ENCODE peak calls at places on chromosomes 13 and 19, in four cellular contexts. One of them, this sample, is unnamed.

GRCh38 chr13:45873491-45874360 is 22.2 kb upstream of the SIAH3 start:
- DNase-seq in K562: no peak
- DNase-seq in HepG2: peak; percentile 5
- DNase-seq in A549: no peak
- DNase-seq in this sample: no peak

GRCh38 chr13:65292488-65292901 is 1937.6 kb downstream of the PCDH9 start:
- DNase-seq in HepG2: no peak
- DNase-seq in K562: no peak
- DNase-seq in A549: no peak
- DNase-seq in this sample: no peak

GRCh38 chr13:110152351-110152750 is 154.6 kb downstream of the COL4A1 start:
- DNase-seq in K562: no peak
- DNase-seq in A549: no peak
- DNase-seq in HepG2: no peak
- DNase-seq in this sample: no peak

GRCh38 chr13:41428155-41428554 is 29.2 kb upstream of the RGCC start:
- DNase-seq in HepG2: no peak
- DNase-seq in K562: no peak
- DNase-seq in A549: no peak
- DNase-seq in this sample: peak; percentile 60

GRCh38 chr13:74891610-74892009 is 590.4 kb downstream of the TBC1D4 start:
- DNase-seq in HepG2: no peak
- DNase-seq in A549: peak; percentile 2
- DNase-seq in K562: no peak
- DNase-seq in this sample: no peak

GRCh38 chr19:33789344-33789743 is 7.3 kb upstream of the KCTD15 start:
- DNase-seq in A549: no peak
- DNase-seq in K562: no peak
- DNase-seq in HepG2: no peak
- DNase-seq in this sample: no peak

GRCh38 chr19:3482507-3483225 is 575 bp downstream of the SMIM44 start:
- DNase-seq in HepG2: no peak
- DNase-seq in K562: peak; percentile 36
- DNase-seq in A549: no peak
- DNase-seq in this sample: no peak

GRCh38 chr13:24747248-24748151 is 16.5 kb upstream of the RNF17 start:
- DNase-seq in HepG2: no peak
- DNase-seq in A549: no peak
- DNase-seq in K562: no peak
- DNase-seq in this sample: peak; percentile 61

GRCh38 chr19:58551577-58552471 is 3.1 kb downstream of the CHMP2A start:
- DNase-seq in HepG2: no peak
- DNase-seq in A549: no peak
- DNase-seq in K562: no peak
- DNase-seq in this sample: no peak

GRCh38 chr19:46821512-46822359 is 28.9 kb downstream of the AP2S1 start:
- DNase-seq in HepG2: no peak
- DNase-seq in K562: no peak
- DNase-seq in A549: no peak
- DNase-seq in this sample: peak; percentile 26

GRCh38 chr19:46728693-46729339 is 11.9 kb upstream of the PRKD2 start:
- DNase-seq in HepG2: peak; percentile 27
- DNase-seq in A549: peak; percentile 92
- DNase-seq in K562: peak; percentile 87
- DNase-seq in this sample: peak; percentile 80

GRCh38 chr13:42275098-42275471 is 3.1 kb downstream of the AKAP11 start:
- DNase-seq in A549: no peak
- DNase-seq in HepG2: no peak
- DNase-seq in K562: no peak
- DNase-seq in this sample: no peak

GRCh38 chr19:14517446-14517839 is 754 bp downstream of the DNAJB1 start:
- DNase-seq in K562: no peak
- DNase-seq in HepG2: no peak
- DNase-seq in A549: no peak
- DNase-seq in this sample: no peak

GRCh38 chr19:40718774-40719391 is 2.0 kb downstream of the ITPKC start:
- DNase-seq in A549: peak; percentile 83
- DNase-seq in HepG2: peak; percentile 79
- DNase-seq in K562: peak; percentile 62
- DNase-seq in this sample: peak; percentile 52

GRCh38 chr19:41895745-41896580 is 13.0 kb downstream of the ARHGEF1 start:
- DNase-seq in HepG2: no peak
- DNase-seq in A549: peak; percentile 72
- DNase-seq in K562: no peak
- DNase-seq in this sample: no peak

GRCh38 chr13:111051656-111052232 is 63.4 kb upstream of the ARHGEF7 start:
- DNase-seq in HepG2: no peak
- DNase-seq in K562: no peak
- DNase-seq in A549: no peak
- DNase-seq in this sample: no peak

GRCh38 chr13:112248406-112248760 is 127.8 kb upstream of the SPACA7 start:
- DNase-seq in K562: no peak
- DNase-seq in HepG2: no peak
- DNase-seq in A549: no peak
- DNase-seq in this sample: no peak

GRCh38 chr13:104577029-104577820 is 1511.0 kb upstream of the SLC10A2 start:
- DNase-seq in K562: no peak
- DNase-seq in A549: no peak
- DNase-seq in HepG2: no peak
- DNase-seq in this sample: no peak

GRCh38 chr19:30209617-30210600 is 162.3 kb upstream of the ZNF536 start:
- DNase-seq in A549: no peak
- DNase-seq in HepG2: no peak
- DNase-seq in K562: no peak
- DNase-seq in this sample: no peak

GRCh38 chr13:111159362-111160320 is 44.5 kb downstream of the ARHGEF7 start:
- DNase-seq in K562: no peak
- DNase-seq in HepG2: no peak
- DNase-seq in A549: no peak
- DNase-seq in this sample: no peak

GRCh38 chr13:70098669-70099068 is 9.0 kb upstream of the ATXN8OS start:
- DNase-seq in HepG2: no peak
- DNase-seq in K562: no peak
- DNase-seq in A549: no peak
- DNase-seq in this sample: no peak

GRCh38 chr13:52104624-52105023 is 24.2 kb downstream of the NEK5 start:
- DNase-seq in A549: no peak
- DNase-seq in K562: no peak
- DNase-seq in HepG2: peak; percentile 78
- DNase-seq in this sample: no peak

GRCh38 chr13:34719060-34719875 is 222.8 kb upstream of the NBEA start:
- DNase-seq in HepG2: no peak
- DNase-seq in K562: no peak
- DNase-seq in A549: no peak
- DNase-seq in this sample: no peak

GRCh38 chr13:104461049-104461448 is 1394.8 kb upstream of the SLC10A2 start:
- DNase-seq in HepG2: no peak
- DNase-seq in K562: no peak
- DNase-seq in A549: no peak
- DNase-seq in this sample: no peak

GRCh38 chr13:98014766-98015165 is 61.3 kb downstream of the IPO5 start:
- DNase-seq in HepG2: no peak
- DNase-seq in A549: no peak
- DNase-seq in K562: no peak
- DNase-seq in this sample: no peak

GRCh38 chr13:42066542-42066941 is 18.1 kb downstream of the DGKH start:
- DNase-seq in A549: no peak
- DNase-seq in K562: no peak
- DNase-seq in HepG2: no peak
- DNase-seq in this sample: no peak

GRCh38 chr13:101019126-101019525 is 344.5 kb upstream of the TMTC4 start:
- DNase-seq in K562: no peak
- DNase-seq in A549: no peak
- DNase-seq in HepG2: no peak
- DNase-seq in this sample: no peak

GRCh38 chr13:95643471-95643813 is 1.1 kb downstream of the DZIP1 start:
- DNase-seq in K562: no peak
- DNase-seq in A549: no peak
- DNase-seq in HepG2: peak; percentile 6
- DNase-seq in this sample: no peak

GRCh38 chr19:14632286-14632685 is 42.4 kb downstream of the ADGRE3 start:
- DNase-seq in K562: peak; percentile 91
- DNase-seq in A549: peak; percentile 19
- DNase-seq in HepG2: peak; percentile 32
- DNase-seq in this sample: peak; percentile 37

GRCh38 chr13:70568571-70568970 is 460.3 kb upstream of the KLHL1 start:
- DNase-seq in K562: peak; percentile 5
- DNase-seq in HepG2: peak; percentile 25
- DNase-seq in A549: peak; percentile 1
- DNase-seq in this sample: no peak

GRCh38 chr19:19276851-19277250 is 3.8 kb upstream of the TM6SF2 start:
- DNase-seq in K562: no peak
- DNase-seq in A549: no peak
- DNase-seq in HepG2: no peak
- DNase-seq in this sample: no peak

GRCh38 chr19:48997972-48998371 is 4.3 kb downstream of the RUVBL2 start:
- DNase-seq in K562: peak; percentile 72
- DNase-seq in A549: peak; percentile 81
- DNase-seq in HepG2: peak; percentile 73
- DNase-seq in this sample: peak; percentile 92

GRCh38 chr19:3459322-3459881 is 20.9 kb downstream of the SMIM24 start:
- DNase-seq in HepG2: no peak
- DNase-seq in A549: peak; percentile 78
- DNase-seq in K562: peak; percentile 54
- DNase-seq in this sample: no peak

GRCh38 chr13:66508153-66508909 is 721.8 kb downstream of the PCDH9 start:
- DNase-seq in K562: no peak
- DNase-seq in HepG2: no peak
- DNase-seq in A549: no peak
- DNase-seq in this sample: no peak
- TF ChIP-seq ESRRA in K562: no peak
- TF ChIP-seq ESRRA in HepG2: no peak
- TF ChIP-seq ESRRA in A549: no peak
- TF ChIP-seq ESRRA in this sample: no peak

DNA sequence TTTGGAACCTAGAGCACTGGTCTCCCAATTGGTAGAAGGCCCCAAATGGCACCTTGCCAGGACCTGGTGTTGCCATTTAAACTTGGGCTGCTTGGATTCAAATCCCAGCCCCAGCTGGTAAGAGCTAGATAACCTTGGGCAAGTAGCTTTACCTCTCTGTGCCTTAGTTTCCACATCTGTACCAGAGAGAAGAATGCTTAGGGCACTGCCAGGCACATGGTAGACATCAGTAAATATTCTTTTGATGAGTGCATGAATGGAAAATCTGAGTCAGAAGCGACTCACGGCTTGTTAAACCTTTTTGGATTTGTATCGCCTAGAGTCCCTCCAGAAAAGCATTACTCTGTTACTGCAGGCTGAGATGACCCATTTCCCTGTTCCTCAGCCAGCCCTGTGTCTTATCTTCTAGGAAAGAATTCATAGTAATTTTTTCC is 90.9 kb downstream of the SIPA1L3 start:
- DNase-seq in HepG2: no peak
- DNase-seq in K562: no peak
- DNase-seq in A549: peak; percentile 72
- DNase-seq in this sample: no peak
- TF ChIP-seq NR3C1 in HepG2: no peak
- TF ChIP-seq NR3C1 in K562: no peak
- TF ChIP-seq NR3C1 in A549: no peak
- TF ChIP-seq NR3C1 in this sample: no peak

GRCh38 chr13:44578064-44578394 is 1.9 kb upstream of the TSC22D1 start:
- DNase-seq in K562: no peak
- DNase-seq in A549: peak; percentile 12
- DNase-seq in HepG2: no peak
- DNase-seq in this sample: no peak

GRCh38 chr13:44575035-44575434 is 1.1 kb downstream of the TSC22D1 start:
- DNase-seq in K562: no peak
- DNase-seq in A549: no peak
- DNase-seq in HepG2: no peak
- DNase-seq in this sample: no peak

GRCh38 chr13:44575741-44576395 is at the start of gene TSC22D1:
- DNase-seq in A549: peak; percentile 17
- DNase-seq in K562: no peak
- DNase-seq in HepG2: no peak
- DNase-seq in this sample: peak; percentile 52

GRCh38 chr13:44577236-44578063 is 1.3 kb upstream of the TSC22D1 start:
- DNase-seq in HepG2: peak; percentile 87
- DNase-seq in A549: peak; percentile 64
- DNase-seq in K562: peak; percentile 86
- DNase-seq in this sample: peak; percentile 99

DNA sequence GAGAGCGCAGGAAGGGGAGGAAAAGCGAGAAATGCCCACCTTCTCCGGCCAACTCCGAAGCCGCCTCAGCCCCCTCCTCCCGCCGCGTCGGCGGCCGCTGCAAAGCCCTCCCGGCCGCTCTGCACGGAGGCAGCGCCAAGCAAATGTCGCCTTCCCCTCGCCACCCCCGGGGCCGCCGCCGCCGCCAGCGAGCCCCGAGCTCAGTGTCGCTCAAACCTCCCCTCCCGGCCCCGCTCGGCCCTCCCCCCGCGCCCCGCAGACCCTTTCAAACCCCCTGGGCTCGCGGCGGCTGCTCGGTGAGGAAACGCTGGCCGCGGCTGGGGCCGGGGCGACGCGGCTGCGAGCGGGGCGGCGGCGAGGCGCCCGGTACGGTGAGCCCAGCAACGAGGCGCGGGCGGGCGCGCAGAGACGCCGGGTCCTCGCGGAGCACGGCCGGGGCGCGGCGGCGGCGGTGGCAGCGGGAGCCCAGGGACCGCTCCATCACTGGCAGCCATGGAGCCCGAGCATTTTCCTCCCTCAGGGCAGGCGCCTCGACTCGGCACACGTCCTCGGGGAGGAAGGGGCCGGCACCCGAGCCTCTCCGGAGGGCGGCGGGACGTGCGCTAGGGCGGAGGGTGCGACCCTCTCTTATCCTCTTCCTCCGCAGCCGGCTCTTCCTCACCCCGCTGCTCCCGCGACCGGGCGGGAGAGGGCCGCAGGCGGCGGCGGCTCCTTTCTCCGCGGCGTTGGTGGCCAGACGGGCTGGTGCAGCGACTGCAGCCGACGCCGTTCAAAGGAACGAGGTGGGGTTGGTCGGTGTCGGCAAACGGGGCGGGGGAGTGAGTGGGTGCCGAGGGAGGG is 486 bp upstream of the TSC22D1 start:
- DNase-seq in HepG2: no peak
- DNase-seq in A549: no peak
- DNase-seq in K562: peak; percentile 22
- DNase-seq in this sample: peak; percentile 35
- TF ChIP-seq ESRRA in HepG2: no peak
- TF ChIP-seq ESRRA in A549: no peak
- TF ChIP-seq ESRRA in K562: no peak
- TF ChIP-seq ESRRA in this sample: peak; percentile 55

DNA sequence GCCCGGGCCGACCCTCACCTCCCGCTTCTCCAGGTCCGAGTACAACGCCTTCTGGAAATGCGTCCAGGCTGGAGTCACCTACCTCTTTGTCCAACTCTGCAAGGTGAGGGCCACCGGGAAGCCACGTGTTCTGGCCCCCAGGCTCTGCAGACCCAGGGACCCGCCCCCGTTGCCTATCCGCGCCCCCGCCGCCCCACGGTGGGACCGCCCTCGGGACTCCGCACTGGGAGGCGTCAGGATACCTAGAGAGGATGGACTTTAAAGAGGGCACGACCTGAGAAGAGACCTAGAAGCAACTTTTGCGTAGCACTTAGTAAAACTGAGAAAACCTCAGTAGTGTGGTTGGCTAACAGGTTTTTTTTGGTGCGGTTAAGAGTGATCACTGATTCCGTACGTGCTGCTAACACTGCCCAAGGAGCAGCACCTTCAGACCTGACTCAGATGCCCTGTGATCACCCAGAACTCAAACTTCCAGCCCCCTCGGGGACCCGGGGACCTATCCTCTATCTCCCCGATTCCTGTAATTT is 492 bp downstream of the TMEM147 start:
- DNase-seq in HepG2: no peak
- DNase-seq in K562: peak; percentile 87
- DNase-seq in A549: peak; percentile 94
- DNase-seq in this sample: peak; percentile 52
- TF ChIP-seq NR3C1 in HepG2: no peak
- TF ChIP-seq NR3C1 in K562: no peak
- TF ChIP-seq NR3C1 in A549: no peak
- TF ChIP-seq NR3C1 in this sample: no peak